ENCODE peak calls at places on chromosomes 6 and 20, in six cellular contexts. P is HCT116, F is right atrium auricular region, X is tibial artery, R is tibial nerve, Q is kidney. S is an unnamed sample.

GRCh38 chr6:132483779-132484679 is 28.9 kb downstream of the STX7 start:
- DNase-seq in P (peak), F (no peak), X (no peak), R (peak), Q (no peak), S (no peak)

GRCh38 chr6:148869589-148869988 is 122.8 kb downstream of the UST start:
- DNase-seq in P (no peak), F (no peak), X (no peak), R (no peak), Q (no peak), S (no peak)

GRCh38 chr6:141260627-141261015 is 872.1 kb upstream of the GJE1 start:
- DNase-seq in P (no peak), F (no peak), X (no peak), R (no peak), Q (peak), S (no peak)

GRCh38 chr6:132964101-132964867 is 149.9 kb downstream of the RPS12 start:
- DNase-seq in P (no peak), F (no peak), X (no peak), R (no peak), Q (no peak), S (no peak)

GRCh38 chr6:140344149-140344913 is 969.9 kb upstream of the CITED2 start:
- DNase-seq in P (no peak), F (no peak), X (no peak), R (no peak), Q (no peak), S (no peak)

GRCh38 chr6:36441307-36441894 is 1.3 kb downstream of the PXT1 start:
- DNase-seq in P (peak), F (peak), X (peak), R (peak), Q (peak), S (peak)

GRCh38 chr6:16196958-16197576 is 41.3 kb upstream of the GMPR start:
- DNase-seq in P (no peak), F (no peak), X (no peak), R (no peak), Q (no peak), S (no peak)

GRCh38 chr20:2729251-2729713 is 36.7 kb downstream of the EBF4 start:
- DNase-seq in P (no peak), F (no peak), X (no peak), R (no peak), Q (no peak), S (no peak)

GRCh38 chr20:20594171-20594530 is 118.3 kb downstream of the RALGAPA2 start:
- DNase-seq in P (no peak), F (no peak), X (no peak), R (peak), Q (no peak), S (no peak)

GRCh38 chr6:17355404-17355774 is 38.0 kb upstream of the CAP2 start:
- DNase-seq in P (no peak), F (no peak), X (no peak), R (no peak), Q (no peak), S (no peak)

GRCh38 chr20:46642944-46643343 is 8.3 kb downstream of the SLC13A3 start:
- DNase-seq in P (no peak), F (no peak), X (no peak), R (no peak), Q (no peak), S (no peak)

GRCh38 chr6:154878866-154879491 is 116.1 kb upstream of the TIAM2 start:
- DNase-seq in P (no peak), F (no peak), X (no peak), R (no peak), Q (no peak), S (no peak)

GRCh38 chr6:152124432-152125074 is 317.1 kb downstream of the ESR1 start:
- DNase-seq in P (peak), F (no peak), X (no peak), R (no peak), Q (no peak), S (no peak)

GRCh38 chr20:35342154-35342769 is 50.0 kb upstream of the FAM83C start:
- DNase-seq in P (no peak), F (no peak), X (no peak), R (no peak), Q (no peak), S (no peak)

GRCh38 chr6:142943746-142944125 is 1.2 kb downstream of the HIVEP2 start:
- DNase-seq in P (no peak), F (no peak), X (peak), R (peak), Q (peak), S (no peak)

GRCh38 chr6:47457370-47457769 is 20.2 kb upstream of the CD2AP start:
- DNase-seq in P (no peak), F (no peak), X (no peak), R (no peak), Q (no peak), S (no peak)

GRCh38 chr6:137707590-137708360 is 159.3 kb upstream of the TNFAIP3 start:
- DNase-seq in P (peak), F (peak), X (no peak), R (peak), Q (no peak), S (no peak)

GRCh38 chr6:26420607-26421235 is 18.6 kb downstream of the BTN3A1 start:
- DNase-seq in P (peak), F (no peak), X (no peak), R (no peak), Q (no peak), S (peak)

GRCh38 chr6:51915098-51915497 is 172.3 kb downstream of the PKHD1 start:
- DNase-seq in P (no peak), F (no peak), X (no peak), R (no peak), Q (no peak), S (no peak)

GRCh38 chr6:70110128-70111022 is 192.5 kb downstream of the COL9A1 start:
- DNase-seq in P (no peak), F (no peak), X (no peak), R (no peak), Q (no peak), S (no peak)

GRCh38 chr6:63816979-63817436 is 181.4 kb downstream of the PHF3 start:
- DNase-seq in P (no peak), F (no peak), X (no peak), R (no peak), Q (no peak), S (no peak)

GRCh38 chr6:67285770-67286495 is 1349.1 kb upstream of the ADGRB3 start:
- DNase-seq in P (no peak), F (no peak), X (no peak), R (no peak), Q (no peak), S (no peak)

GRCh38 chr6:62059898-62060297 is 226.1 kb downstream of the KHDRBS2 start:
- DNase-seq in P (no peak), F (no peak), X (no peak), R (no peak), Q (no peak), S (no peak)

GRCh38 chr6:158278015-158278414 is 34.2 kb upstream of the TULP4 start:
- DNase-seq in P (no peak), F (no peak), X (no peak), R (no peak), Q (no peak), S (no peak)

GRCh38 chr6:158283304-158284005 is 28.8 kb upstream of the TULP4 start:
- DNase-seq in P (no peak), F (no peak), X (no peak), R (no peak), Q (no peak), S (no peak)

GRCh38 chr6:158285321-158285960 is 26.8 kb upstream of the TULP4 start:
- DNase-seq in P (no peak), F (no peak), X (no peak), R (no peak), Q (no peak), S (peak)

GRCh38 chr6:158284340-158285210 is 27.7 kb upstream of the TULP4 start:
- DNase-seq in P (no peak), F (no peak), X (no peak), R (no peak), Q (no peak), S (no peak)

GRCh38 chr6:158279615-158280014 is 32.6 kb upstream of the TULP4 start:
- DNase-seq in P (no peak), F (no peak), X (no peak), R (peak), Q (no peak), S (no peak)
- H3K27ac ChIP-seq in P (no peak), F (no peak), X (no peak), R (no peak), Q (no peak), S (peak)

DNA sequence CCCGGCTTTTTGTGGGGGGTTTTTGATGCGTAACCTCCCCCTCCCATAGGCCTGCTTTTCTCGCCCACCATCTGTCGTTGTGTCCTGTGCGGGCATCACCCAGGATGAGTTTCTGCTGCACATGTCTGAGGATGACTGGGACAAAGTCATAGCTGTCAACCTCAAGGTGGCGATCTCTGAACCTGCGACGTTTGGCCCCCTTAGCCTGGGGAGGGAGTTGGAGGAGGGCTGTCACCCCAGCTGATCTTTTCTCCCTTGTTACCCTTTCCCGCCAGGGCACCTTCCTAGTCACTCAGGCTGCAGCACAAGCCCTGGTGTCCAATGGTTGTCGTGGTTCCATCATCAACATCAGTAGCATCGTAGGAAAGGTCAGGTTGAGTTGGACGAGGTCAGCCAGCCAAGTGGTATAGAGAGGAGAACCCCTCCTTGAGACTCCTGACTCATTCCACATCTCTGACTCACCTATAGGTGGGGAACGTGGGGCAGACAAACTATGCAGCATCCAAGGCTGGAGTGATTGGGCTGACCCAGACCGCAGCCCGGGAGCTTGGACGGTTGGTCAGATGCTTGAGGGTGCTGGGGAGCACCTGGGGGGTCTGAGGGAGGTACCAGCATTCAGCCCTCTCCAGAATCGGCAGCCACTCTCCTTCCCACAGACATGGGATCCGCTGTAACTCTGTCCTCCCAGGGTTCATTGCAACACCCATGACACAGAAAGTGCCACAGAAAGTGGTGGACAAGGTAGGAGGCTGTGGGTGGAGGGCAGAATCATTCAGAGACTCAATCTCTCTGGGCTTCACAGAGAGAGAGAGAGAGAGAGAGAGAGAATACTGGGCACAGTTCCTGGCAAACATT is 944 bp downstream of the HSD17B8 start:
- DNase-seq in P (peak), F (no peak), X (peak), R (no peak), Q (no peak), S (no peak)
- H3K27ac ChIP-seq in P (peak), F (peak), X (no peak), R (no peak), Q (peak), S (no peak)

GRCh38 chr6:7214400-7214940 is 98.5 kb downstream of the SSR1 start:
- DNase-seq in P (no peak), F (peak), X (no peak), R (no peak), Q (no peak), S (no peak)

GRCh38 chr6:7216941-7217621 is 95.9 kb downstream of the SSR1 start:
- DNase-seq in P (no peak), F (no peak), X (no peak), R (no peak), Q (peak), S (no peak)

GRCh38 chr6:7213416-7213815 is 99.6 kb downstream of the SSR1 start:
- DNase-seq in P (no peak), F (peak), X (no peak), R (no peak), Q (no peak), S (no peak)

GRCh38 chr6:7215140-7215539 is 97.9 kb downstream of the SSR1 start:
- DNase-seq in P (no peak), F (no peak), X (no peak), R (no peak), Q (no peak), S (no peak)

GRCh38 chr6:7215798-7216231 is 97.2 kb downstream of the SSR1 start:
- DNase-seq in P (no peak), F (peak), X (no peak), R (no peak), Q (peak), S (no peak)
- H3K27ac ChIP-seq in P (no peak), F (peak), X (no peak), R (no peak), Q (peak), S (no peak)

DNA sequence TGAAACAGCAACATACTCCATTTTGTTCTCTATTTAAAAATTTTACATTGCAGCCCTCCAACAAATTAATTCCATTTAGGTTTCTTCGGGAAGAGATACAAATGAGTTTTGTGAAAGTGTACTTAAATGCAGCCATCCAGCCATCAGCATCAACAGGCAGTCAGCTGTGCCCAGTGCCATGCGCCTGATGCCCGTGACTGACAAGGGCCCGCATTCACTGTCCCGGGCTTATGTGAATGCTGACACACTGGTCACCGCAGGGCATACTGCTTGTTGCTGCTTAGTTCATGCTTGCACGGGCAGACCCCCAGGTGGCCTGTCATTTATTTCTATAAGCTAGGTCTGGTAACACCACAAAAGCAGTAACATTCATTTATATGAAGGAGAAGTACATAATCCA is 224.9 kb upstream of the QKI start:
- DNase-seq in P (no peak), F (no peak), X (no peak), R (no peak), Q (no peak), S (peak)
- H3K27ac ChIP-seq in P (no peak), F (no peak), X (no peak), R (peak), Q (no peak), S (peak)

GRCh38 chr20:50607436-50607835 is 83.9 kb downstream of the RIPOR3 start:
- DNase-seq in P (no peak), F (no peak), X (no peak), R (no peak), Q (no peak), S (no peak)
- H3K27ac ChIP-seq in P (no peak), F (no peak), X (no peak), R (no peak), Q (no peak), S (no peak)

GRCh38 chr20:17734374-17734773 is 34.6 kb downstream of the BANF2 start:
- DNase-seq in P (no peak), F (no peak), X (no peak), R (no peak), Q (no peak), S (no peak)
- H3K27ac ChIP-seq in P (no peak), F (no peak), X (no peak), R (no peak), Q (no peak), S (no peak)

GRCh38 chr6:28943223-28943556 is 19.4 kb upstream of the TRIM27 start:
- DNase-seq in P (no peak), F (no peak), X (no peak), R (no peak), Q (no peak), S (no peak)
- H3K27ac ChIP-seq in P (no peak), F (no peak), X (no peak), R (no peak), Q (no peak), S (no peak)

GRCh38 chr6:167698540-167698939 is 128.2 kb upstream of the AFDN start:
- DNase-seq in P (no peak), F (no peak), X (no peak), R (no peak), Q (no peak), S (no peak)

GRCh38 chr6:167700199-167700598 is 126.5 kb upstream of the AFDN start:
- DNase-seq in P (no peak), F (no peak), X (no peak), R (no peak), Q (no peak), S (no peak)

GRCh38 chr6:167701010-167701409 is 125.7 kb upstream of the AFDN start:
- DNase-seq in P (no peak), F (no peak), X (no peak), R (no peak), Q (no peak), S (no peak)

GRCh38 chr6:167697316-167697715 is 129.4 kb upstream of the AFDN start:
- DNase-seq in P (no peak), F (no peak), X (no peak), R (no peak), Q (no peak), S (no peak)

GRCh38 chr6:167699141-167700036 is 127.3 kb upstream of the AFDN start:
- DNase-seq in P (no peak), F (peak), X (peak), R (peak), Q (peak), S (peak)
- H3K27ac ChIP-seq in P (no peak), F (peak), X (peak), R (peak), Q (peak), S (peak)

GRCh38 chr20:50320005-50320909 is 129.6 kb downstream of the CEBPB start:
- DNase-seq in P (no peak), F (no peak), X (peak), R (no peak), Q (no peak), S (no peak)
- H3K27ac ChIP-seq in P (peak), F (peak), X (peak), R (no peak), Q (no peak), S (no peak)

S was measured in substantia nigra.